ENCODE peak calls at places on chromosomes 12 and 14, in ten cellular contexts. P is type B pancreatic cell; N is effector memory CD8-positive, alpha-beta T cell; K is stimulated activated CD4-positive, alpha-beta T cell treated with anti-CD3 and anti-CD28 coated beads, TNF-alpha, amount 100 ng/mL, for 1 hour; X is T-helper 9 cell; U is NCI-H1105 treated with DMSO at 0.1 percent for 48 hours; J is heart right ventricle; I is NCI-H1694; S is NCI-H1436 treated with DMSO at 0.1 percent for 48 hours; V is tibial artery. Q is an unnamed sample.

GRCh38 chr12:131204416-131205311 is 251.0 kb downstream of the ADGRD1 start:
- DNase-seq in P (peak), I (no peak), K (no peak), S (no peak), J (no peak), X (no peak), U (no peak), V (no peak), N (no peak), Q (no peak)

GRCh38 chr12:56776654-56777053 is 13.5 kb downstream of the HSD17B6 start:
- DNase-seq in J (no peak), S (no peak), N (no peak), I (no peak), U (no peak), K (no peak), V (no peak), X (no peak), P (no peak), Q (no peak)

GRCh38 chr14:29166507-29166906 is 399.9 kb downstream of the FOXG1 start:
- DNase-seq in V (no peak), U (no peak), N (no peak), S (no peak), K (no peak), J (no peak), P (no peak), X (no peak), I (no peak), Q (no peak)

GRCh38 chr12:62915130-62915529 is 19.8 kb downstream of the PPM1H start:
- DNase-seq in U (no peak), K (no peak), J (peak), V (no peak), N (no peak), I (no peak), S (no peak), P (no peak), X (no peak), Q (no peak)

GRCh38 chr12:75944097-75944904 is 87.3 kb downstream of the PHLDA1 start:
- DNase-seq in P (no peak), S (no peak), X (no peak), V (no peak), U (no peak), K (no peak), I (no peak), N (no peak), J (no peak), Q (no peak)

GRCh38 chr12:122866950-122867607 is 28.8 kb downstream of the VPS37B start:
- DNase-seq in X (no peak), I (no peak), K (no peak), U (no peak), N (no peak), P (no peak), S (no peak), J (no peak), V (no peak), Q (no peak)

GRCh38 chr12:4824415-4824814 is 85.3 kb upstream of the KCNA1 start:
- DNase-seq in J (no peak), P (no peak), K (no peak), S (no peak), X (no peak), I (no peak), N (no peak), U (no peak), V (no peak), Q (no peak)

GRCh38 chr14:30893819-30894218 is 19.5 kb downstream of the COCH start:
- DNase-seq in J (no peak), N (no peak), S (no peak), K (no peak), V (no peak), U (no peak), I (no peak), P (no peak), X (no peak), Q (no peak)

GRCh38 chr12:98743362-98743953 is 98.4 kb downstream of the APAF1 start:
- DNase-seq in I (no peak), P (no peak), V (no peak), X (no peak), K (no peak), S (no peak), J (no peak), N (peak), U (no peak), Q (no peak)

GRCh38 chr12:101685121-101685520 is 12.3 kb upstream of the CHPT1 start:
- DNase-seq in I (no peak), S (no peak), P (no peak), V (no peak), K (no peak), N (no peak), X (no peak), U (no peak), J (no peak), Q (no peak)

GRCh38 chr14:102362545-102363181 is at the start of the genes CINP and TECPR2:
- DNase-seq in K (peak), V (peak), J (peak), N (peak), X (peak), P (peak), I (peak), U (peak), S (peak), Q (peak)

GRCh38 chr12:113136128-113136989 is 798 bp upstream of the RASAL1 start:
- DNase-seq in K (no peak), V (no peak), U (no peak), P (no peak), I (no peak), X (peak), S (no peak), J (no peak), N (peak), Q (peak)

GRCh38 chr12:131312793-131313545 is 359.3 kb downstream of the ADGRD1 start:
- DNase-seq in V (no peak), S (no peak), P (no peak), K (no peak), N (no peak), X (no peak), I (no peak), U (no peak), J (no peak), Q (no peak)

GRCh38 chr12:131575371-131575770 is 135.5 kb upstream of the SFSWAP start:
- DNase-seq in N (no peak), P (no peak), S (no peak), X (no peak), J (no peak), V (no peak), U (no peak), K (no peak), I (no peak), Q (no peak)

GRCh38 chr14:50397461-50398196 is 948 bp upstream of the CDKL1 start:
- DNase-seq in U (no peak), P (no peak), K (no peak), X (no peak), J (peak), S (no peak), N (no peak), V (peak), I (peak), Q (no peak)

GRCh38 chr12:76872415-76872814 is 6.4 kb downstream of the CSRP2 start:
- DNase-seq in X (no peak), N (no peak), P (no peak), U (no peak), K (no peak), J (no peak), V (no peak), S (no peak), I (no peak), Q (no peak)

GRCh38 chr12:124680863-124681778 is 113.7 kb upstream of the NCOR2 start:
- DNase-seq in U (no peak), S (no peak), V (peak), P (no peak), K (no peak), N (no peak), I (no peak), J (peak), X (no peak), Q (peak)

GRCh38 chr14:101198398-101199027 is 295.0 kb upstream of the RTL1 start:
- DNase-seq in K (no peak), N (no peak), P (peak), X (no peak), S (no peak), U (no peak), I (no peak), J (no peak), V (no peak), Q (no peak)

GRCh38 chr14:42930058-42930457 is 1323.4 kb downstream of the LRFN5 start:
- DNase-seq in N (no peak), S (no peak), X (no peak), J (no peak), U (no peak), P (no peak), I (no peak), K (no peak), V (peak), Q (no peak)

GRCh38 chr14:65079201-65079600 is 23.1 kb downstream of the MAX start:
- DNase-seq in U (no peak), K (no peak), J (no peak), P (no peak), S (no peak), V (no peak), I (no peak), N (no peak), X (no peak), Q (no peak)

GRCh38 chr14:23727566-23728335 is 91.6 kb downstream of the DHRS2 start:
- DNase-seq in X (no peak), P (no peak), J (no peak), S (no peak), U (peak), V (no peak), N (no peak), I (peak), K (no peak), Q (no peak)

GRCh38 chr14:64855732-64856527 is 23.8 kb downstream of the SPTB start:
- DNase-seq in V (no peak), N (no peak), U (no peak), P (no peak), J (no peak), K (no peak), I (no peak), S (no peak), X (no peak), Q (no peak)

GRCh38 chr14:57068511-57068910 is 200.2 kb downstream of the EXOC5 start:
- DNase-seq in K (no peak), S (no peak), I (peak), U (no peak), N (no peak), P (no peak), J (no peak), X (no peak), V (no peak), Q (no peak)

GRCh38 chr14:69882086-69882864 is 3.1 kb downstream of the SMOC1 start:
- DNase-seq in K (no peak), U (no peak), J (no peak), N (no peak), I (no peak), V (no peak), X (no peak), P (no peak), S (no peak), Q (no peak)

Q was measured in naive thymus-derived CD4-positive, alpha-beta T cell.